ENCODE peak calls at places on chromosomes 7 and 10, in ten cellular contexts. One of them, this sample, is unnamed.

GRCh38 chr7:70312336-70312735 is 714.1 kb downstream of the AUTS2 start:
- DNase-seq in effector memory CD8-positive, alpha-beta T cell: no peak
- DNase-seq in stimulated activated CD8-positive, alpha-beta memory T cell treated with anti-CD3 and anti-CD28 coated beads, Interleukin-12 subunit alpha, Interleukin-12 subunit beta, amount 100 ng/mL, for 4 hours: no peak
- DNase-seq in activated CD8-positive, alpha-beta memory T cell treated with anti-CD3 and anti-CD28 coated beads for 48 hours: no peak
- DNase-seq in heart left ventricle: no peak
- DNase-seq in H7: no peak
- DNase-seq in posterior cingulate gyrus: no peak
- DNase-seq in putamen: peak
- DNase-seq in hepatic stellate cell: no peak
- DNase-seq in NAMALWA: no peak
- DNase-seq in this sample: no peak

GRCh38 chr7:36141351-36141750 is 11.7 kb upstream of the EEPD1 start:
- DNase-seq in effector memory CD8-positive, alpha-beta T cell: no peak
- DNase-seq in stimulated activated CD8-positive, alpha-beta memory T cell treated with anti-CD3 and anti-CD28 coated beads, Interleukin-12 subunit alpha, Interleukin-12 subunit beta, amount 100 ng/mL, for 4 hours: no peak
- DNase-seq in activated CD8-positive, alpha-beta memory T cell treated with anti-CD3 and anti-CD28 coated beads for 48 hours: no peak
- DNase-seq in heart left ventricle: no peak
- DNase-seq in H7: no peak
- DNase-seq in posterior cingulate gyrus: no peak
- DNase-seq in putamen: no peak
- DNase-seq in hepatic stellate cell: no peak
- DNase-seq in NAMALWA: no peak
- DNase-seq in this sample: no peak

GRCh38 chr7:133510326-133511055 is 257.6 kb downstream of the EXOC4 start:
- DNase-seq in effector memory CD8-positive, alpha-beta T cell: no peak
- DNase-seq in stimulated activated CD8-positive, alpha-beta memory T cell treated with anti-CD3 and anti-CD28 coated beads, Interleukin-12 subunit alpha, Interleukin-12 subunit beta, amount 100 ng/mL, for 4 hours: no peak
- DNase-seq in activated CD8-positive, alpha-beta memory T cell treated with anti-CD3 and anti-CD28 coated beads for 48 hours: no peak
- DNase-seq in heart left ventricle: no peak
- DNase-seq in H7: no peak
- DNase-seq in posterior cingulate gyrus: no peak
- DNase-seq in putamen: no peak
- DNase-seq in hepatic stellate cell: no peak
- DNase-seq in NAMALWA: no peak
- DNase-seq in this sample: no peak

GRCh38 chr7:25028370-25028971 is 48.5 kb upstream of the OSBPL3 start:
- DNase-seq in effector memory CD8-positive, alpha-beta T cell: no peak
- DNase-seq in stimulated activated CD8-positive, alpha-beta memory T cell treated with anti-CD3 and anti-CD28 coated beads, Interleukin-12 subunit alpha, Interleukin-12 subunit beta, amount 100 ng/mL, for 4 hours: no peak
- DNase-seq in activated CD8-positive, alpha-beta memory T cell treated with anti-CD3 and anti-CD28 coated beads for 48 hours: no peak
- DNase-seq in heart left ventricle: no peak
- DNase-seq in H7: no peak
- DNase-seq in posterior cingulate gyrus: no peak
- DNase-seq in putamen: no peak
- DNase-seq in hepatic stellate cell: peak
- DNase-seq in NAMALWA: no peak
- DNase-seq in this sample: no peak

GRCh38 chr7:116954443-116954838 is 1.1 kb downstream of the ST7 start:
- DNase-seq in effector memory CD8-positive, alpha-beta T cell: no peak
- DNase-seq in stimulated activated CD8-positive, alpha-beta memory T cell treated with anti-CD3 and anti-CD28 coated beads, Interleukin-12 subunit alpha, Interleukin-12 subunit beta, amount 100 ng/mL, for 4 hours: no peak
- DNase-seq in activated CD8-positive, alpha-beta memory T cell treated with anti-CD3 and anti-CD28 coated beads for 48 hours: no peak
- DNase-seq in heart left ventricle: no peak
- DNase-seq in H7: no peak
- DNase-seq in posterior cingulate gyrus: no peak
- DNase-seq in putamen: no peak
- DNase-seq in hepatic stellate cell: no peak
- DNase-seq in NAMALWA: peak
- DNase-seq in this sample: no peak

GRCh38 chr10:101441539-101442455 is 87.8 kb downstream of the BTRC start:
- DNase-seq in effector memory CD8-positive, alpha-beta T cell: no peak
- DNase-seq in stimulated activated CD8-positive, alpha-beta memory T cell treated with anti-CD3 and anti-CD28 coated beads, Interleukin-12 subunit alpha, Interleukin-12 subunit beta, amount 100 ng/mL, for 4 hours: no peak
- DNase-seq in activated CD8-positive, alpha-beta memory T cell treated with anti-CD3 and anti-CD28 coated beads for 48 hours: no peak
- DNase-seq in heart left ventricle: no peak
- DNase-seq in H7: peak
- DNase-seq in posterior cingulate gyrus: no peak
- DNase-seq in putamen: peak
- DNase-seq in hepatic stellate cell: peak
- DNase-seq in NAMALWA: peak
- DNase-seq in this sample: no peak

GRCh38 chr7:40907286-40907685 is 772.5 kb downstream of the SUGCT start:
- DNase-seq in effector memory CD8-positive, alpha-beta T cell: no peak
- DNase-seq in stimulated activated CD8-positive, alpha-beta memory T cell treated with anti-CD3 and anti-CD28 coated beads, Interleukin-12 subunit alpha, Interleukin-12 subunit beta, amount 100 ng/mL, for 4 hours: no peak
- DNase-seq in activated CD8-positive, alpha-beta memory T cell treated with anti-CD3 and anti-CD28 coated beads for 48 hours: no peak
- DNase-seq in heart left ventricle: no peak
- DNase-seq in H7: no peak
- DNase-seq in posterior cingulate gyrus: no peak
- DNase-seq in putamen: no peak
- DNase-seq in hepatic stellate cell: no peak
- DNase-seq in NAMALWA: no peak
- DNase-seq in this sample: no peak

GRCh38 chr7:157853076-157853788 is 516.4 kb downstream of the DNAJB6 start:
- DNase-seq in effector memory CD8-positive, alpha-beta T cell: no peak
- DNase-seq in stimulated activated CD8-positive, alpha-beta memory T cell treated with anti-CD3 and anti-CD28 coated beads, Interleukin-12 subunit alpha, Interleukin-12 subunit beta, amount 100 ng/mL, for 4 hours: no peak
- DNase-seq in activated CD8-positive, alpha-beta memory T cell treated with anti-CD3 and anti-CD28 coated beads for 48 hours: no peak
- DNase-seq in heart left ventricle: no peak
- DNase-seq in H7: no peak
- DNase-seq in posterior cingulate gyrus: peak
- DNase-seq in putamen: no peak
- DNase-seq in hepatic stellate cell: no peak
- DNase-seq in NAMALWA: no peak
- DNase-seq in this sample: no peak

GRCh38 chr10:122077311-122077875 is 88.4 kb downstream of the TACC2 start:
- DNase-seq in effector memory CD8-positive, alpha-beta T cell: no peak
- DNase-seq in stimulated activated CD8-positive, alpha-beta memory T cell treated with anti-CD3 and anti-CD28 coated beads, Interleukin-12 subunit alpha, Interleukin-12 subunit beta, amount 100 ng/mL, for 4 hours: no peak
- DNase-seq in activated CD8-positive, alpha-beta memory T cell treated with anti-CD3 and anti-CD28 coated beads for 48 hours: no peak
- DNase-seq in heart left ventricle: no peak
- DNase-seq in H7: no peak
- DNase-seq in posterior cingulate gyrus: no peak
- DNase-seq in putamen: no peak
- DNase-seq in hepatic stellate cell: no peak
- DNase-seq in NAMALWA: no peak
- DNase-seq in this sample: no peak

This sample was measured in activated T-helper 9 cell treated with anti-CD3 and anti-CD28 coated beads, Interleukin-2, amount 50 U/mL, for 16 hours.